ENCODE peak calls at places on chromosomes 1 and 21, in five cellular contexts. One of them, this sample, is unnamed. For H3K9me3, the result is how much of the 10 kb centered on the place peaks cover.

GRCh38 chr1:212470059-212470458 is 37.3 kb downstream of the NENF start:
- DNase-seq in CD4-positive, alpha-beta memory T cell: no peak
- DNase-seq in heart left ventricle: peak
- DNase-seq in RWPE2: no peak
- DNase-seq in right atrium auricular region: peak
- DNase-seq in this sample: no peak

GRCh38 chr1:225882699-225883615 is 777 bp upstream of the TMEM63A start:
- DNase-seq in RWPE2: no peak
- DNase-seq in right atrium auricular region: peak
- DNase-seq in heart left ventricle: peak
- DNase-seq in CD4-positive, alpha-beta memory T cell: peak
- DNase-seq in this sample: no peak

GRCh38 chr1:212433577-212434462 is 1.1 kb downstream of the NENF start:
- DNase-seq in heart left ventricle: no peak
- DNase-seq in right atrium auricular region: no peak
- DNase-seq in CD4-positive, alpha-beta memory T cell: no peak
- DNase-seq in RWPE2: no peak
- DNase-seq in this sample: no peak

GRCh38 chr1:238052496-238053266 is 162.0 kb upstream of the ZP4 start:
- DNase-seq in right atrium auricular region: no peak
- DNase-seq in RWPE2: no peak
- DNase-seq in CD4-positive, alpha-beta memory T cell: no peak
- DNase-seq in heart left ventricle: no peak
- DNase-seq in this sample: no peak

GRCh38 chr1:23126801-23127200 is 41.9 kb downstream of the LUZP1 start:
- DNase-seq in CD4-positive, alpha-beta memory T cell: no peak
- DNase-seq in heart left ventricle: no peak
- DNase-seq in RWPE2: no peak
- DNase-seq in right atrium auricular region: no peak
- DNase-seq in this sample: no peak

GRCh38 chr1:206925116-206925736 is 3.5 kb upstream of the FCMR start:
- DNase-seq in CD4-positive, alpha-beta memory T cell: peak
- DNase-seq in right atrium auricular region: no peak
- DNase-seq in heart left ventricle: no peak
- DNase-seq in RWPE2: no peak
- DNase-seq in this sample: no peak

GRCh38 chr1:227486559-227486958 is 76.8 kb upstream of the ZNF678 start:
- DNase-seq in heart left ventricle: no peak
- DNase-seq in right atrium auricular region: no peak
- DNase-seq in RWPE2: no peak
- DNase-seq in CD4-positive, alpha-beta memory T cell: no peak
- DNase-seq in this sample: no peak

GRCh38 chr1:151060241-151061011 is at the start of gene MLLT11:
- DNase-seq in CD4-positive, alpha-beta memory T cell: no peak
- DNase-seq in heart left ventricle: no peak
- DNase-seq in right atrium auricular region: peak
- DNase-seq in RWPE2: no peak
- DNase-seq in this sample: no peak

GRCh38 chr1:80882552-80882951 is 918.2 kb upstream of the ADGRL2 start:
- DNase-seq in CD4-positive, alpha-beta memory T cell: no peak
- DNase-seq in RWPE2: no peak
- DNase-seq in right atrium auricular region: no peak
- DNase-seq in heart left ventricle: no peak
- DNase-seq in this sample: no peak

DNA sequence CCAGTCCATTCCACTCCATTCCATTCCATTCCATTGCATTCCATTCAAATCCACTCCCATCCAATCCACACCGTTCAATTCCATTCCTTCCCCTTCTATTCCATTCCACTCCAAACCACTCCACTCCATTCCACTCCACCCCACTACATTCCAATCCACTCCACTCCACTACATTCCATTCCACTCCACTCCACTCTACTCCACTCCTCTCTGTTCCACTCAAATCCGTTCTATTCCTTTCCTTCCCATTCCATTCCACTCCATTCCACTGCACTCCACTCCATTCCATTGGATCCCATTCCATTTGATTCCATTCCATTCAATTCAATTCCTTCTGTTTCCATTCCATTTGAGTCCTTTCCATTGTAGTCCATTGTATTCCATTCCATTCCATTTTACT is 2568.3 kb upstream of the TPTE start:
- DNase-seq in RWPE2: no peak
- DNase-seq in heart left ventricle: no peak
- DNase-seq in right atrium auricular region: no peak
- DNase-seq in CD4-positive, alpha-beta memory T cell: no peak
- DNase-seq in this sample: no peak
- H3K9me3 ChIP-seq in RWPE2: under half
- H3K9me3 ChIP-seq in heart left ventricle: half or more
- H3K9me3 ChIP-seq in right atrium auricular region: under half
- H3K9me3 ChIP-seq in CD4-positive, alpha-beta memory T cell: half or more
- H3K9me3 ChIP-seq in this sample: half or more

GRCh38 chr21:29316029-29316742 is 17.5 kb downstream of the BACH1 start:
- DNase-seq in RWPE2: no peak
- DNase-seq in right atrium auricular region: no peak
- DNase-seq in heart left ventricle: no peak
- DNase-seq in CD4-positive, alpha-beta memory T cell: no peak
- DNase-seq in this sample: no peak
- H3K9me3 ChIP-seq in RWPE2: under half
- H3K9me3 ChIP-seq in right atrium auricular region: under half
- H3K9me3 ChIP-seq in heart left ventricle: under half
- H3K9me3 ChIP-seq in CD4-positive, alpha-beta memory T cell: under half
- H3K9me3 ChIP-seq in this sample: under half

DNA sequence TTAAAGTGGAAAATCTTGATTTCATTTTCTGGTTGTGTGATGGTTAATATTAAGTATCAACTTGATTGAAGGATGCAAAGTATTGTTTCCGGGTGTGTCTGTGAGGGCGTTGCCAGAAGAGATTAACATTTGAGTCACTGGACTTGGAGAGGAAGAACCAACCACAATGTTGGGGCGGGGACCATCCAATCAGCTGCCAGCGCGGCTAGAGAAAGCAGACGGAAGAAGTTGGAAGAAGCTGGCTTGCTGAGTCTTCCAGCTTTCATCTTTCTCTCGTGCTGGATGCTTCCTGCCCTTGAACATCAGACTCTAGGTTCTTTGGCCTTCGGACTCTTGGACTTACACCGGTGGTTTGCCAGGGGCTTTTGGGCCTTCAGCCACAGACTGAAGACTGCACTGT is 832.6 kb upstream of the TMPRSS15 start:
- DNase-seq in RWPE2: no peak
- DNase-seq in heart left ventricle: no peak
- DNase-seq in CD4-positive, alpha-beta memory T cell: no peak
- DNase-seq in right atrium auricular region: no peak
- DNase-seq in this sample: no peak
- H3K9me3 ChIP-seq in RWPE2: under half
- H3K9me3 ChIP-seq in heart left ventricle: under half
- H3K9me3 ChIP-seq in CD4-positive, alpha-beta memory T cell: under half
- H3K9me3 ChIP-seq in right atrium auricular region: under half
- H3K9me3 ChIP-seq in this sample: under half

GRCh38 chr1:4395158-4395557 is 259.3 kb upstream of the AJAP1 start:
- DNase-seq in heart left ventricle: no peak
- DNase-seq in CD4-positive, alpha-beta memory T cell: no peak
- DNase-seq in RWPE2: no peak
- DNase-seq in right atrium auricular region: no peak
- DNase-seq in this sample: no peak
- H3K9me3 ChIP-seq in heart left ventricle: under half
- H3K9me3 ChIP-seq in CD4-positive, alpha-beta memory T cell: under half
- H3K9me3 ChIP-seq in RWPE2: under half
- H3K9me3 ChIP-seq in right atrium auricular region: under half
- H3K9me3 ChIP-seq in this sample: under half

GRCh38 chr1:40449684-40450490 is at the start of gene ZFP69B:
- DNase-seq in right atrium auricular region: peak
- DNase-seq in RWPE2: peak
- DNase-seq in heart left ventricle: peak
- DNase-seq in CD4-positive, alpha-beta memory T cell: peak
- DNase-seq in this sample: peak
- H3K9me3 ChIP-seq in right atrium auricular region: under half
- H3K9me3 ChIP-seq in RWPE2: under half
- H3K9me3 ChIP-seq in heart left ventricle: under half
- H3K9me3 ChIP-seq in CD4-positive, alpha-beta memory T cell: under half
- H3K9me3 ChIP-seq in this sample: under half

DNA sequence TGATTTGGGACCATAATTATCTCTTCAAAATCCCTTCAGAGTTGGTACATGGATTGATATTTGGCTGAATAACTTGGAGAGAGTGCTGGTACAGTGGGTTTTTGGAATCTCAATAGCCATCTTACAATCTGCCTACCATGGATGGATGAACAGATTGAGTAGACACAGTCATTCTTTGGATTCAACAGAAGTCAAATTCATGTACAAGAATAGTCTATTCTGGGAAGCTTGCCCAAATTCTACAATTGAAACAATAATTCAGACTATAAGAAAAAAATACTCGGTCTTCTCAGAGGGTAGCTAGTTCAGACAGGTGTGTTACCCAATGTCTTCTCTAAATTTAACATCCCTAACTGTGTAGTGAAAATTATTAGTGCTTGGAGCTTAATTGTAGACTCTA is 574.0 kb downstream of the LRRIQ3 start:
- DNase-seq in right atrium auricular region: no peak
- DNase-seq in RWPE2: no peak
- DNase-seq in CD4-positive, alpha-beta memory T cell: no peak
- DNase-seq in heart left ventricle: no peak
- DNase-seq in this sample: no peak
- H3K9me3 ChIP-seq in right atrium auricular region: under half
- H3K9me3 ChIP-seq in RWPE2: under half
- H3K9me3 ChIP-seq in CD4-positive, alpha-beta memory T cell: under half
- H3K9me3 ChIP-seq in heart left ventricle: under half
- H3K9me3 ChIP-seq in this sample: under half